ENCODE peak calls at places on chromosomes 11 and 22, in four cellular contexts. U, M, Q and R are unnamed samples.

GRCh38 chr22:44298331-44299087 is 14.2 kb downstream of the SHISAL1 start:
- DNase-seq in Q (no peak), M (no peak), U (no peak), R (no peak)

GRCh38 chr22:19761500-19762314 is 1.1 kb downstream of the TBX1 start:
- DNase-seq in M (no peak), U (no peak), Q (no peak), R (no peak)

GRCh38 chr11:64164392-64165312 is 1.3 kb downstream of the MACROD1 start:
- DNase-seq in Q (no peak), M (no peak), U (peak; percentile 70), R (no peak)

GRCh38 chr11:113142508-113142907 is 171.9 kb upstream of the TTC12 start:
- DNase-seq in U (no peak), M (no peak), Q (no peak), R (no peak)

GRCh38 chr11:96307748-96308133 is 35.3 kb downstream of the MAML2 start:
- DNase-seq in U (no peak), Q (peak; percentile 84), M (peak; percentile 38), R (peak; percentile 90)

GRCh38 chr11:125055107-125055715 is 7.9 kb upstream of the SLC37A2 start:
- DNase-seq in Q (no peak), U (no peak), M (no peak), R (no peak)

GRCh38 chr11:33652001-33652400 is 48.6 kb downstream of the C11orf91 start:
- DNase-seq in Q (no peak), M (no peak), U (no peak), R (no peak)

GRCh38 chr11:118661425-118662301 is 17.8 kb downstream of the TREH start:
- DNase-seq in U (no peak), M (no peak), Q (no peak), R (no peak)

GRCh38 chr11:116653206-116653605 is 119.6 kb downstream of the BUD13 start:
- DNase-seq in M (no peak), U (no peak), Q (no peak), R (no peak)

GRCh38 chr22:48431536-48432315 is 1395.9 kb downstream of the BRD1 start:
- DNase-seq in M (no peak), U (no peak), Q (no peak), R (no peak)

GRCh38 chr22:25077964-25078363 is 121.7 kb upstream of the CRYBB3 start:
- DNase-seq in Q (no peak), U (no peak), M (no peak), R (no peak)

GRCh38 chr11:118287006-118287405 is 17.5 kb upstream of the CD3E start:
- DNase-seq in M (no peak), Q (no peak), U (no peak), R (no peak)

GRCh38 chr22:40177738-40178416 is at the start of gene TNRC6B:
- DNase-seq in Q (peak; percentile 95), U (peak; percentile 65), M (peak; percentile 59), R (peak; percentile 96)

GRCh38 chr11:86184728-86185127 is 59.8 kb upstream of the EED start:
- DNase-seq in U (no peak), M (no peak), Q (no peak), R (no peak)

GRCh38 chr22:23240639-23241389 is 60.5 kb downstream of the BCR start:
- DNase-seq in U (no peak), M (peak; percentile 7), Q (no peak), R (peak; percentile 93)
- TF ChIP-seq MAX in U (no peak), M (no peak), Q (no peak), R (no peak)

GRCh38 chr11:23749762-23750430 is 747.0 kb upstream of the LUZP2 start:
- DNase-seq in M (no peak), Q (no peak), U (no peak), R (no peak)
- TF ChIP-seq MAX in M (no peak), Q (no peak), U (no peak), R (no peak)

GRCh38 chr11:8527939-8528338 is 66.1 kb downstream of the STK33 start:
- DNase-seq in U (no peak), M (no peak), Q (no peak), R (no peak)
- TF ChIP-seq MAX in U (no peak), M (no peak), Q (no peak), R (no peak)

DNA sequence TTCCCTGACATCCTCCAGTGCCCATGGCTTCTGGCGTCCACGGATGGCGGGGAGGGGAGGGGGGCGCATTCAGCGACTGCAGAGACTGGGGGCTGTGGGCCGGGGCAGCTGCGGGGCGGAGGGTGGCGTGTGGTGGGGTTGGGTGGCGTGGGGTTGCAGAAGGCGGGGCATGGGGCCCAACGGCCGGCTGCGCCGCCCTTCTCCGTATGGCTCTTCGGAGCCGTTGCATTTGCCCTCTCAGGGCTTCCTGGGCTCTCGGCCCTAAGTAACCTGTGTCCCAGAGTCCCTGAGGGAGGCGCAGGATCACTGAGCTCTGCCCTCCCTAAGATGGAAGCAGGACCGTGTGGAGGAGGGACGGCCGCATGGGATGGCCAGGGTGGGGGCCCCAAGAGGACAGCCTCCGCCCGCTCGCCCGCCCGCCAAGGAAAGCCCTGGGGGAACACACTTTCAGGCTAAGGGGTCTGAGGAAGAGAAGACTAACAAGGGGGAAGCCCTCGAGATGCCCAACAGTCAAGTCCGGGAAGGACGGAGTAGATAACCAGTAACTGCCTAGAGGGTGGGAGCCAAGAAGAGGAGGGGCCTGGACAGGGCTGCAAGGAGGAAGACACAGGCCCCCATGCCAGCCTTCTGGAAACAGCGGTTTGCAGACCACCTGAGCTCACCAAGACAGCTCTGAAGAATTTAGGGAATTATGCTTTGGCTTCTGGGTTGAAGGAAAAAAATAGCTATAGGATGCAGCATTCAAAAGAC is 9.2 kb upstream of the AIFM3 start:
- DNase-seq in U (peak; percentile 70), Q (no peak), M (peak; percentile 61), R (no peak)
- TF ChIP-seq MAX in U (no peak), Q (peak; percentile 30), M (peak; percentile 45), R (no peak)

GRCh38 chr22:24059121-24059520 is 48.0 kb downstream of the CABIN1 start:
- DNase-seq in Q (no peak), M (no peak), U (no peak), R (peak; percentile 72)
- TF ChIP-seq MAX in Q (no peak), M (no peak), U (no peak), R (no peak)

GRCh38 chr22:46827781-46828180 is 65.3 kb downstream of the TBC1D22A start:
- DNase-seq in M (no peak), Q (no peak), U (peak; percentile 37), R (no peak)

GRCh38 chr22:46828323-46829139 is 66.1 kb downstream of the TBC1D22A start:
- DNase-seq in U (peak; percentile 33), M (no peak), Q (no peak), R (no peak)

GRCh38 chr22:46830001-46830715 is 67.7 kb downstream of the TBC1D22A start:
- DNase-seq in M (peak; percentile 43), U (peak; percentile 37), Q (no peak), R (peak; percentile 55)

GRCh38 chr22:46830841-46831240 is 68.4 kb downstream of the TBC1D22A start:
- DNase-seq in M (peak; percentile 34), U (peak; percentile 20), Q (no peak), R (no peak)

GRCh38 chr22:46829140-46829891 is 66.9 kb downstream of the TBC1D22A start:
- DNase-seq in M (peak; percentile 72), U (peak; percentile 16), Q (no peak), R (peak; percentile 92)
- TF ChIP-seq MAX in M (no peak), U (no peak), Q (no peak), R (no peak)

DNA sequence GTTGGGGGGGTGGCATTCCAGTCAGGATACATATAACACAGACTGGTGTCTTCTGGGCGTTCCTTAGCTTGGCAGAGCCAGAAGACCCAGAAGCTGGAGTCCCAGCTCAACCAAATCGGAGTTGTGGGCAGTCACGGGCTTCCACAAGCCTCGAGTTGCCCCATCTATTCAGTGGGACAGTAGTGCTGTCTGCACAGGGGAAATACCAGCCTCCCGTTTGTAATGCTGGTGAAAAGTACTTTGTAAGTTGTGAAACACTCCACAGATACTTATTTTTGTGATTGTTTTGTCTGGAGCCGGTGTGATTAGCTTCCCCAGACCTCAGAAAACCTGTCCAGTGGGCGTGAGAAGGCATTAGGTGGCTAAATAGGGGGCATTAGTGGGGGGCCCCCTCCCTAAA is 13.6 kb downstream of the DGKZ start:
- DNase-seq in M (no peak), U (no peak), Q (no peak), R (no peak)
- TF ChIP-seq MAX in M (no peak), U (no peak), Q (no peak), R (no peak)

GRCh38 chr22:37781434-37782059 is 26.2 kb upstream of the GCAT start:
- DNase-seq in Q (no peak), U (no peak), M (no peak), R (no peak)

GRCh38 chr22:37778370-37779009 is 29.2 kb upstream of the GCAT start:
- DNase-seq in U (no peak), Q (no peak), M (no peak), R (no peak)

GRCh38 chr22:37784829-37785495 is 22.8 kb upstream of the GCAT start:
- DNase-seq in Q (peak; percentile 74), U (no peak), M (no peak), R (no peak)

GRCh38 chr22:37777122-37777687 is 30.5 kb upstream of the GCAT start:
- DNase-seq in U (no peak), Q (peak; percentile 84), M (no peak), R (no peak)

DNA sequence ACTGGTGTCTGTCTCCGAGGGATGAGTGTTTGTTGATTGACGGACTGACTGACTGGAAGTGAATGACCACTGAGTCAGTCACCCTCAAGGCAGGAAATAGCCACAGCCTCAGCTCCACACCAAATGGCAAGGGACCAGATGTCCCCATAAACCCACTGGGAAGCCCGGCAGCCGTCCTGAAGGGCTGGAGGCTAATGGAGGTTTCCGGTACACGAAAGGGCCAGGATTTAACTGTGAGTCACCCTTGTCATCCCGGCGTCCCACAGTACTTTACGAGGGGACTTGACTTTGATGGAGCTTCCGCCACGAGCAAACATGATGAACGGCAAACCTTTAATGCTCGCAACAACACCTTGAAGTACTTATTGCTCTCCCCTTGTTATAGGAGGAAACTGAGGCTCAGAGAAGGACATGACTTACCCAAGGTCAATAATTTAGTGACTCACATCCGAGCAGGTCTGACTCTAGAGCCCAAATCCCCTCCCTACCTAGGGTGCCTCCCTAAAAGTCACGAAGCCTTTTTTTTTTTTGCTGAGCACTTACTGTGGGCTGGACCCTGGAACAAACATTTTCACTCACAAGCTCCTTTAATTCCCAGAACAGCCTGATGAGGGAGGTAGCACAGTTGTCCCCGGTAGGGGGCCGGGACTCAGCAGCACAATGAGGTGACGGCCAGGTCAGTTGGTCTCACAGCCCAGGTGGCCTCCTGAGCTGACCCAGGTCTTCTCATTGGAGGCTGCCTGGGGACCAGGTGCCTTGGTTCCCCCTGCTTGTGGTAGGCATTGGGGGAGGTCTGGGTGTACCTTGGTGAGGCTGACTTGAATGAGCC is 25.2 kb upstream of the GCAT start:
- DNase-seq in Q (peak; percentile 97), U (no peak), M (no peak), R (peak; percentile 29)
- TF ChIP-seq MAX in Q (no peak), U (no peak), M (no peak), R (no peak)

GRCh38 chr22:41516462-41516861 is 27.8 kb downstream of the POLR3H start:
- DNase-seq in U (no peak), Q (no peak), M (no peak), R (no peak)

GRCh38 chr22:41518048-41518347 is 26.3 kb downstream of the POLR3H start:
- DNase-seq in Q (no peak), M (no peak), U (no peak), R (no peak)

GRCh38 chr22:41521166-41521565 is 23.1 kb downstream of the POLR3H start:
- DNase-seq in Q (no peak), M (no peak), U (no peak), R (no peak)

GRCh38 chr22:41513391-41513790 is 30.9 kb downstream of the POLR3H start:
- DNase-seq in U (no peak), Q (no peak), M (no peak), R (no peak)

GRCh38 chr22:41517172-41518047 is 26.9 kb downstream of the POLR3H start:
- DNase-seq in U (peak; percentile 98), Q (no peak), M (peak; percentile 63), R (peak; percentile 64)
- TF ChIP-seq MAX in U (no peak), Q (no peak), M (no peak), R (no peak)